ENCODE peak calls at places on chromosomes 2 and 18, in ten cellular contexts. B is neural crest cell; J is neuronal stem cell; H is stimulated activated CD4-positive, alpha-beta T cell treated with anti-CD3 and anti-CD28 coated beads, Interleukin-4, amount 100 ng/mL, for 48 hours; Y is endothelial cell; I is NCI-H1694 treated with DMSO at 0.1 percent for 48 hours; U is endodermal cell; G is stimulated activated CD8-positive, alpha-beta memory T cell treated with anti-CD3 and anti-CD28 coated beads, Interleukin-2, amount 100 ng/mL, for 48 hours; L is PC-3; X is HEK293T. K is an unnamed sample.

GRCh38 chr2:216742411-216742810 is 47.1 kb upstream of the IGFBP5 start:
- DNase-seq in I (no peak), Y (no peak), H (no peak), X (no peak), J (no peak), U (no peak), G (no peak), B (no peak), L (no peak), K (no peak)

GRCh38 chr18:77110936-77111335 is 21.6 kb downstream of the MBP start:
- DNase-seq in Y (no peak), J (no peak), H (no peak), G (no peak), U (peak; percentile 32), B (no peak), L (no peak), X (no peak), I (no peak), K (no peak)

GRCh38 chr2:45674035-45674791 is 22.7 kb downstream of the PRKCE start:
- DNase-seq in I (no peak), U (no peak), Y (no peak), B (no peak), G (no peak), J (no peak), X (no peak), H (no peak), L (peak; percentile 16), K (no peak)

GRCh38 chr2:135149251-135149650 is 97.2 kb downstream of the RAB3GAP1 start:
- DNase-seq in B (no peak), G (no peak), U (no peak), L (peak; percentile 20), H (no peak), X (no peak), J (no peak), Y (no peak), I (no peak), K (no peak)

GRCh38 chr18:41354151-41354550 is 600.9 kb upstream of the PIK3C3 start:
- DNase-seq in I (no peak), L (no peak), G (no peak), J (no peak), U (no peak), H (no peak), B (no peak), Y (no peak), X (no peak), K (no peak)

GRCh38 chr2:71064110-71064611 is 4.3 kb upstream of the NAGK start:
- DNase-seq in Y (no peak), H (no peak), I (no peak), U (no peak), B (no peak), G (no peak), J (no peak), L (no peak), X (no peak), K (no peak)

GRCh38 chr2:127642706-127643697 is 3.0 kb upstream of the GPR17 start:
- DNase-seq in X (no peak), H (no peak), U (no peak), L (no peak), Y (no peak), G (no peak), I (no peak), J (no peak), B (no peak), K (no peak)

GRCh38 chr18:25274900-25275299 is 77.1 kb downstream of the ZNF521 start:
- DNase-seq in G (no peak), J (no peak), L (no peak), H (no peak), B (no peak), Y (no peak), U (no peak), X (no peak), I (no peak), K (no peak)

GRCh38 chr2:144519934-144520717 is at the start of gene ZEB2:
- DNase-seq in H (no peak), L (peak; percentile 50), I (peak; percentile 87), J (peak; percentile 73), X (peak; percentile 57), B (peak; percentile 59), U (peak; percentile 68), G (no peak), Y (peak; percentile 50), K (peak; percentile 63)

GRCh38 chr2:2769481-2770431 is 438.7 kb upstream of the MYT1L start:
- DNase-seq in Y (no peak), I (peak; percentile 11), X (no peak), L (no peak), B (no peak), G (no peak), H (no peak), J (no peak), U (no peak), K (peak; percentile 64)

GRCh38 chr2:232611061-232611460 is 22.3 kb upstream of the EFHD1 start:
- DNase-seq in L (no peak), X (no peak), I (no peak), J (no peak), G (no peak), Y (no peak), U (no peak), B (no peak), H (no peak), K (no peak)

GRCh38 chr2:63831176-63831575 is 10.5 kb upstream of the UGP2 start:
- DNase-seq in J (no peak), G (no peak), L (no peak), I (no peak), Y (no peak), B (no peak), H (no peak), X (no peak), U (no peak), K (no peak)

GRCh38 chr2:162833345-162833744 is 5.2 kb downstream of the KCNH7 start:
- DNase-seq in U (no peak), I (no peak), J (no peak), B (no peak), G (no peak), Y (no peak), L (no peak), H (no peak), X (no peak), K (no peak)

GRCh38 chr2:8580316-8581047 is 101.4 kb upstream of the ID2 start:
- DNase-seq in J (no peak), I (no peak), G (no peak), L (no peak), Y (no peak), X (no peak), B (no peak), U (no peak), H (no peak), K (no peak)

GRCh38 chr18:39701071-39701783 is 2135.6 kb upstream of the CELF4 start:
- DNase-seq in G (no peak), J (no peak), L (peak; percentile 1), H (no peak), Y (no peak), U (no peak), I (no peak), X (no peak), B (no peak), K (no peak)

GRCh38 chr2:105294844-105295481 is 34.6 kb downstream of the TGFBRAP1 start:
- DNase-seq in J (peak; percentile 58), G (no peak), H (peak; percentile 7), U (peak; percentile 92), Y (peak; percentile 60), B (peak; percentile 72), X (peak; percentile 81), I (peak; percentile 28), L (peak; percentile 67), K (peak; percentile 82)

GRCh38 chr18:54052259-54052658 is 172.2 kb downstream of the MBD2 start:
- DNase-seq in L (no peak), X (no peak), J (no peak), G (no peak), I (no peak), B (no peak), H (no peak), U (no peak), Y (no peak), K (no peak)

GRCh38 chr2:8488001-8488738 is 193.7 kb upstream of the ID2 start:
- DNase-seq in B (no peak), H (peak; percentile 64), J (no peak), L (no peak), Y (no peak), I (no peak), U (no peak), G (peak; percentile 33), X (no peak), K (no peak)

GRCh38 chr2:66748939-66749338 is 314.0 kb downstream of the MEIS1 start:
- DNase-seq in G (no peak), B (no peak), J (no peak), L (no peak), X (no peak), H (no peak), Y (no peak), I (no peak), U (no peak), K (no peak)

GRCh38 chr2:85662899-85663683 is 4.9 kb downstream of the SFTPB start:
- DNase-seq in L (peak; percentile 73), U (peak; percentile 71), Y (no peak), J (no peak), B (no peak), X (no peak), I (no peak), G (no peak), H (no peak), K (peak; percentile 32)

GRCh38 chr2:11753452-11753885 is 7.0 kb downstream of the LPIN1 start:
- DNase-seq in J (no peak), U (no peak), H (no peak), B (no peak), Y (no peak), X (no peak), L (peak; percentile 45), I (no peak), G (no peak), K (peak; percentile 60)

GRCh38 chr2:204004912-204005311 is 68.3 kb downstream of the ICOS start:
- DNase-seq in I (no peak), L (no peak), Y (no peak), G (no peak), H (no peak), B (no peak), X (no peak), U (no peak), J (no peak), K (no peak)

GRCh38 chr2:235679471-235679870 is 185.6 kb downstream of the AGAP1 start:
- DNase-seq in I (peak; percentile 14), B (no peak), J (no peak), X (no peak), Y (no peak), G (no peak), H (no peak), U (no peak), L (no peak), K (no peak)

GRCh38 chr2:26685943-26686839 is 6.3 kb upstream of the KCNK3 start:
- DNase-seq in L (peak; percentile 9), I (peak; percentile 21), Y (peak; percentile 31), B (no peak), H (no peak), X (no peak), J (no peak), G (no peak), U (peak; percentile 74), K (no peak)

GRCh38 chr2:65064728-65065552 is 8.7 kb downstream of the CEP68 start:
- DNase-seq in J (peak; percentile 33), I (peak; percentile 88), G (no peak), L (peak; percentile 84), H (peak; percentile 23), X (peak; percentile 57), Y (no peak), U (peak; percentile 67), B (no peak), K (no peak)

GRCh38 chr2:148599112-148599991 is 45.2 kb upstream of the EPC2 start:
- DNase-seq in X (no peak), U (no peak), J (no peak), B (no peak), H (no peak), I (no peak), G (no peak), Y (no peak), L (no peak), K (no peak)

GRCh38 chr2:226605642-226606041 is 194.0 kb downstream of the IRS1 start:
- DNase-seq in J (no peak), L (no peak), X (no peak), Y (no peak), G (no peak), H (no peak), B (no peak), I (no peak), U (no peak), K (no peak)

K was measured in SK-N-SH.